ENCODE peak calls at places on chromosomes 3 and 15, in seven cellular contexts. J is adipocyte; M is GM23248; X is HCT116; I is CD8-positive, alpha-beta T cell; E is fibroblast of lung; N is testis. L is an unnamed sample. For H3K4me1, the result is how much of the 10 kb centered on the place peaks cover.

GRCh38 chr3:187610926-187611545 is 59.2 kb downstream of the SST start:
- DNase-seq in I (no peak), X (no peak), J (peak), E (no peak), N (no peak), M (peak), L (no peak)

GRCh38 chr3:131221731-131222130 is 159.8 kb upstream of the NUDT16 start:
- DNase-seq in M (peak), J (peak), E (peak), X (no peak), I (no peak), N (no peak), L (no peak)

GRCh38 chr3:10116928-10117327 is 1.5 kb downstream of the BRK1 start:
- DNase-seq in N (no peak), I (no peak), J (no peak), E (no peak), M (no peak), X (no peak), L (no peak)

GRCh38 chr3:177528306-177529070 is 331.2 kb upstream of the TBL1XR1 start:
- DNase-seq in E (no peak), J (no peak), I (no peak), M (peak), N (no peak), X (no peak), L (no peak)

GRCh38 chr3:33277193-33277882 is at the start of gene FBXL2:
- DNase-seq in M (peak), I (no peak), J (peak), X (peak), E (peak), N (peak), L (peak)

GRCh38 chr3:2071531-2071930 is 27.1 kb upstream of the CNTN4 start:
- DNase-seq in I (no peak), X (no peak), J (no peak), N (no peak), M (no peak), E (no peak), L (no peak)

GRCh38 chr15:92800013-92800412 is 100.1 kb upstream of the CHD2 start:
- DNase-seq in M (no peak), N (no peak), X (no peak), I (no peak), E (no peak), J (no peak), L (no peak)

GRCh38 chr3:13040381-13041074 is 32.7 kb downstream of the IQSEC1 start:
- DNase-seq in X (no peak), M (peak), N (no peak), I (peak), E (no peak), J (no peak), L (no peak)

GRCh38 chr3:120526011-120526870 is 69.9 kb upstream of the NDUFB4 start:
- DNase-seq in J (no peak), M (no peak), X (no peak), E (no peak), I (no peak), N (no peak), L (no peak)

GRCh38 chr3:188950832-188951489 is 220.8 kb upstream of the TPRG1 start:
- DNase-seq in I (no peak), E (peak), J (peak), X (peak), N (peak), M (peak), L (peak)

GRCh38 chr3:188348445-188349244 is 194.7 kb downstream of the LPP start:
- DNase-seq in N (peak), M (peak), J (peak), I (no peak), E (peak), X (peak), L (peak)

GRCh38 chr3:115281697-115282685 is 134.9 kb upstream of the ZBTB20 start:
- DNase-seq in N (no peak), E (no peak), M (peak), X (no peak), I (no peak), J (no peak), L (no peak)

DNA sequence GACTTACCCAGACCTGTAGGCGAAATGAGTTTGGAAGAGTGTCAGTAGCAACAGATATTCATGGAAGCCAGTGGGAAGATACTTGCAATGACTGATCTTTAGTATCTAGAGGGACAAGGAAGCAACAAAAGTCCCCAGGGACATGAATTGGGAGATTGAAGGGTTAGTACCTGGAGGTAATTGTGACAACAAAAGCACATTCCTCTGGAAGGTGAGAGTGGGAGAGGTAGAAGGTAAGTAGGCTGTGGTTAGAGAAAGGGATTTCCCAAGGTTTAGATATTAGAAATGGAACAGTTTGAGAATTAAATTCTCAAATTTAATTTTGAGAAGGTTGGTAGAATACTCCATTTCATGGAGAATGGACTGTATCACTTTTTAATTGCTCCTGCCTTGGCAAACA is 191.4 kb downstream of the AKAP13 start:
- DNase-seq in X (no peak), E (no peak), M (no peak), I (no peak), N (no peak), J (no peak), L (no peak)
- H3K4me1 ChIP-seq in X (under half), E (under half), M (under half), I (under half), N (under half), J (under half), L (half or more)

GRCh38 chr3:149969945-149970715 is 565 bp downstream of the PFN2 start:
- DNase-seq in X (peak), M (peak), E (peak), N (peak), I (peak), J (peak), L (peak)

GRCh38 chr3:149968216-149968615 is 2.5 kb downstream of the PFN2 start:
- DNase-seq in I (no peak), E (peak), J (peak), M (peak), X (no peak), N (no peak), L (no peak)

GRCh38 chr3:149967067-149967685 is 3.5 kb downstream of the PFN2 start:
- DNase-seq in I (no peak), J (peak), E (peak), M (peak), X (peak), N (no peak), L (no peak)

GRCh38 chr3:149970716-149971402 is at the start of gene PFN2:
- DNase-seq in M (peak), E (peak), N (peak), J (peak), I (peak), X (peak), L (peak)

DNA sequence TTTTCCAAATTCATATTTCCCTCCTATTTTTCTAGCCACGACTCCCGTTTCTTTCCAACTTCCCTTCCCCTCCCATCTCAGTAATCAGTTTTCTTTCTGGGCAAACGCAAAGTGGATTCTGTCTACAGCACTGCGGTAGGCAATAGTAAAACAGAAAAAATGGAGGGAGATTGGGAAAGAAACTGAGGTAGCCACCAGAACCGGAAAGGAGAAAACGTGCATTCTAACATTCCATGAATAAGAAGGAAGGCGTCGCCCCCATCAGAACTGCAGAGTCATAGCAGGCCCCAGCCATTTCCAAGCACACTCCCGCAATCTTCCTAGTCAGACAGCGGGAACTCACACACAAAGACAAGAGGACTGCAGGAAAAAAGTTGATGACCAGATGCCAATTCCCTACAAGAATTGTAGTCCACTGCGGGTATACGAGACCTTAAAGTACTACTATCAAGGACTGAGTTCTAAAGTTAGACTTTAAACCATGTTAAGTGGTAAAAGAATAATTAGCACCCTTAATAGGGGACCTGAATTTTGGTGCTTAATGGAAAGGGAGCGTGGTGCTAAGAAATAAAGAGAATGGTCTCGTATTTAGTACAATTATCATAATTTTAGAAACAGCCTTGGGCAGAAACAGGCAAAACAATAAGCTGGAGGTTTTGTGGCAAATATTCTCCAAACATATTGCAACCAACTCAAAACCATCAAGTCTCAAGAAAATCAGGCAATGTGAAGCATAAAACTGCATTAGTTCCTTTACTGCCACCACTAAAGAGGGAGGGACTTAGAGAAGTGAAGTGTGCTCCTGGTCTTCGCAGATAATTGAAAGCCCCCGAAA is 1.4 kb downstream of the PFN2 start:
- DNase-seq in J (peak), N (peak), X (peak), E (peak), I (no peak), M (peak), L (peak)
- H3K4me3 ChIP-seq in J (peak), N (peak), X (peak), E (peak), I (peak), M (peak), L (peak)

DNA sequence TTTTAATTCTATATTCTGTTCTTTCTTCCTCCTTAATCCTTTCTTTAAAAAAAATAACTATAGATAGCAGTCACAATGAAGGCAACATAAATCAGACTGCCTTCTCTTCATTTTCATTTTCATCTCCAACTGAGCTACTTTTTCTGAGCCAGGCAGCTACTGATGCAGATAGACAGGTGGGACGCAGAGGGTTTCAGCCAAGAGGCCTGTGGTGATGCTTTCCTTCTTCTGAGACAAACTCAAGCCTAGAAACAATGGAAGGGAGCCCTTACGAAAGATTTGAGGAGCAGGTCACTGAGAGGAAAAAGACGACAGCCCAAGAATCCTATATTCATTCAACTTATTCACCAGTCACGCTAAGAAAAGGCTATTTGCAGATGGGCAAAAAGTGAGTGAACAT is 220.0 kb upstream of the MLF1 start:
- DNase-seq in E (no peak), M (no peak), I (no peak), N (no peak), J (no peak), X (no peak), L (no peak)
- H3K4me1 ChIP-seq in E (under half), M (under half), I (under half), N (under half), J (under half), X (under half), L (under half)

GRCh38 chr3:105527949-105528348 is 161.2 kb downstream of the ALCAM start:
- DNase-seq in N (no peak), I (no peak), J (no peak), X (peak), E (peak), M (peak), L (no peak)
- H3K4me3 ChIP-seq in N (no peak), I (no peak), J (no peak), X (no peak), E (no peak), M (no peak), L (no peak)

DNA sequence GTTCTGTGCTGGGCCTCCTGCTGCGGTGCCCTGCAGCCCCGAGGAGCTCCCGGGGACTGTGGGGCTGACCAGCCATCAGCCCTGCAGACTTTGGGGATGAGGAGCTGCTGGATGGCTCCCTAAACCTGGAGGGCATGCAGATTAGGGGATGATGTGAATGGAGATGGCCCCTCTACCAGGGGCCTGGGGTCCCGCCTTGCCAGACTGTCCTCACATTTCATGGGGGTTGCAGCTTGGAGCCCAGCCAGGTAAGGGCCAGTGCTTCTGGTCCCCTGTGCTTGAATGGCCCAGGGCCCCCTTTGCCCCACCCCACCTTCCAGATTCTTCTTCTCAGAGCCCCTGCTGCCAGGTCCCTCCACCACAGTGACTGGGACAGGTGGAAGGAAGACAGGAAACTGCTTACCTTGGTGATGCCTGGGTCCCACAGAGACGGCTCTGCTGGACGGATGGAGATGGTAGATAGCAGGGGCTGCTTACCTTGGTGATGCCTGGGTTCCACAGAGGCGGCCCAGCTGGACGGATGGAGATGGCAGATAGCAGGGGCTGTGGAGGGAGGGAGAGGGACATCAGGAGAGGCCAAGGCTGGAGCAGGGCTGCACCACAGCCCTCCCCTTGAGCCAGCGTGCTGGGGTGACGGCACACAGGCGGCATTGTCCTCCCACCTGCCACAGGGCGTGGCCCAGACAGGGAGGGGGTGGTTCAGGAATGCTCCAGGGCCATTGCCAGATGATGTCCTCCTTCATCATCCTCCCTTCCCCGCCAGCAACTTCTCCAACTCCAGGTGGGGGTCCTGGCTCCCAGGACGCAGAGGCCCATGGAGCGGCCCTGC is at the start of gene SPTBN5:
- DNase-seq in J (no peak), M (no peak), I (no peak), E (no peak), X (no peak), N (no peak), L (no peak)
- H3K4me1 ChIP-seq in J (under half), M (under half), I (under half), E (under half), X (under half), N (under half), L (under half)

GRCh38 chr15:69298697-69299441 is at the start of gene PAQR5:
- DNase-seq in I (no peak), J (peak), X (no peak), E (no peak), N (peak), M (peak), L (peak)

GRCh38 chr15:69296606-69297005 is 2.1 kb upstream of the PAQR5 start:
- DNase-seq in N (no peak), I (no peak), E (no peak), X (no peak), M (no peak), J (no peak), L (no peak)

GRCh38 chr15:69298354-69298696 is 387 bp upstream of the PAQR5 start:
- DNase-seq in N (no peak), X (no peak), E (no peak), M (no peak), I (no peak), J (no peak), L (no peak)

GRCh38 chr15:69299451-69300128 is 878 bp downstream of the PAQR5 start:
- DNase-seq in J (no peak), M (no peak), N (no peak), E (no peak), X (no peak), I (no peak), L (no peak)

DNA sequence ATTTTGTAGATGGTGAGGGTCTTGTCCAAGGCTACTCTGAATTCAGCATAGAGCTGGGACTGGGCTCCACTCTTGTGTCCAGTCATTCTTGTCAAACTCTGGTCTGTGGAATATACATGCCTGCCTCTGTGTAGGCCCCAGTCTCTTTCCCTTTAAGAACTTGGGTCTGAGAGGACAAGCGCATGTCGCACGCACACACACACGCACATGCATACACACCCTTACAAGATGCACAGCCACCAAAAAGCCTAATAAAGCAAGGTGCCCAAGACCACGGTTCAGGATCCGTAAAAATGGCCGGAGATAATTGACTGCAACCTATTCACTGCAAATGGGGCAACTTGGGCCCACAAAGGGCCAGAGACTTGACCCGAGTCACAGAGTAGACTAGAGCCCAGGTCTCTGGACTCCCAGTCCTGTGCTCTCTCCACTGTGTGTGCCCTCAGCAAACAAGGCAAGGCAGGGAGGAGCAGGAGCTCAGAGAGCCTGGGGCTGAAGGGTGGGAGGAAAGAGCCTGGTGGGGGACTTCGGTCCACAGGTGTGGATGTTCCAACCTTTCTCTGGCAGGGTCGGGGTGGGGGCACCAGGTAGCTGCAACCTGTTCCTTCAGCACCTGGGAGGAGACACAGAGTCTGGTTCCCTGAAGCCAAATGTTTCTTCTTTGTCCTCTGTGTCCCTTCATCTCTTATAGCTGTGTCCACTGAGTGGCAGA is 914 bp upstream of the PAQR5 start:
- DNase-seq in N (no peak), J (no peak), X (no peak), I (no peak), E (no peak), M (no peak), L (no peak)
- H3K4me3 ChIP-seq in N (no peak), J (no peak), X (no peak), I (no peak), E (no peak), M (no peak), L (peak)

GRCh38 chr3:56787784-56788256 is 13.9 kb downstream of the ARHGEF3 start:
- DNase-seq in E (no peak), J (no peak), N (no peak), M (no peak), X (no peak), I (peak), L (no peak)
- H3K4me1 ChIP-seq in E (under half), J (under half), N (half or more), M (under half), X (under half), I (half or more), L (half or more)

GRCh38 chr3:50587806-50588758 is 18.8 kb downstream of the HEMK1 start:
- DNase-seq in E (no peak), I (peak), X (no peak), J (no peak), M (peak), N (no peak), L (no peak)
- H3K4me3 ChIP-seq in E (no peak), I (no peak), X (no peak), J (no peak), M (no peak), N (no peak), L (no peak)

DNA sequence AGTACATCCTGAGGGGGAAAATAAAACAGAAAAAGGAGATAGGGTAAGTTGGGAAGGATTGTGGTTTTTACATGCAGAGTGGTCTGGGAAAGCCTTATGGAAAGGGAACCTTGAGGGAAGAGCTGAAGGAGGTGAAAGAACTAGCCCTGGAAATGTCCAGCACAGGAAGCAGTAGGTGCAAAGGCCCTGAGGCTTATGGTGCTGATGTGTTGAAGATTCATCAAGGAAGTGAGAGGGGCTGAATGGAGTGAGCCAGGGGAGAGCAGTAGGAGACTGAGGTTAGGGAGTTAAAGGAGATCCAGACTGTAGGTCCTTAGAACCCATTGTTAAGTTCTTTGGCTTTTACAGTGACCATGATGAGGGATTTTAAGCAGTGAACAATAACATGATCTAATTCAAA is 33.0 kb downstream of the ATP1B3 start:
- DNase-seq in J (no peak), I (no peak), E (no peak), N (no peak), X (no peak), M (no peak), L (no peak)
- H3K4me1 ChIP-seq in J (under half), I (under half), E (under half), N (under half), X (under half), M (under half), L (under half)

L was measured in left ventricle myocardium inferior.